ENCODE peak calls at places on chromosomes 3 and 15, in six cellular contexts. One of them, this sample, is unnamed.

GRCh38 chr3:147231111-147231510 is 175.2 kb downstream of the ZIC4 start:
- DNase-seq in activated CD4-positive, alpha-beta T cell treated with anti-CD3 and anti-CD28 coated beads for 36 hours: no peak
- DNase-seq in GM04503: no peak
- DNase-seq in left colon: no peak
- DNase-seq in neural progenitor cell: no peak
- DNase-seq in stimulated activated CD8-positive, alpha-beta memory T cell treated with anti-CD3 and anti-CD28 coated beads, Interleukin-12 subunit alpha, Interleukin-12 subunit beta, amount 100 ng/mL, for 4 hours: no peak
- DNase-seq in this sample: no peak

GRCh38 chr15:62739082-62739481 is 303.5 kb upstream of the TPM1 start:
- DNase-seq in activated CD4-positive, alpha-beta T cell treated with anti-CD3 and anti-CD28 coated beads for 36 hours: no peak
- DNase-seq in stimulated activated CD8-positive, alpha-beta memory T cell treated with anti-CD3 and anti-CD28 coated beads, Interleukin-12 subunit alpha, Interleukin-12 subunit beta, amount 100 ng/mL, for 4 hours: no peak
- DNase-seq in GM04503: no peak
- DNase-seq in left colon: no peak
- DNase-seq in neural progenitor cell: no peak
- DNase-seq in this sample: no peak

GRCh38 chr3:4533489-4534443 is 40.6 kb downstream of the ITPR1 start:
- DNase-seq in GM04503: no peak
- DNase-seq in stimulated activated CD8-positive, alpha-beta memory T cell treated with anti-CD3 and anti-CD28 coated beads, Interleukin-12 subunit alpha, Interleukin-12 subunit beta, amount 100 ng/mL, for 4 hours: no peak
- DNase-seq in neural progenitor cell: peak
- DNase-seq in left colon: no peak
- DNase-seq in activated CD4-positive, alpha-beta T cell treated with anti-CD3 and anti-CD28 coated beads for 36 hours: no peak
- DNase-seq in this sample: no peak

GRCh38 chr15:57728436-57728835 is 21.9 kb downstream of the POLR2M start:
- DNase-seq in neural progenitor cell: no peak
- DNase-seq in left colon: no peak
- DNase-seq in stimulated activated CD8-positive, alpha-beta memory T cell treated with anti-CD3 and anti-CD28 coated beads, Interleukin-12 subunit alpha, Interleukin-12 subunit beta, amount 100 ng/mL, for 4 hours: no peak
- DNase-seq in GM04503: no peak
- DNase-seq in activated CD4-positive, alpha-beta T cell treated with anti-CD3 and anti-CD28 coated beads for 36 hours: no peak
- DNase-seq in this sample: no peak

GRCh38 chr15:65421360-65422215 is 1.2 kb downstream of the IGDCC4 start:
- DNase-seq in stimulated activated CD8-positive, alpha-beta memory T cell treated with anti-CD3 and anti-CD28 coated beads, Interleukin-12 subunit alpha, Interleukin-12 subunit beta, amount 100 ng/mL, for 4 hours: no peak
- DNase-seq in GM04503: no peak
- DNase-seq in left colon: peak
- DNase-seq in activated CD4-positive, alpha-beta T cell treated with anti-CD3 and anti-CD28 coated beads for 36 hours: peak
- DNase-seq in neural progenitor cell: peak
- DNase-seq in this sample: peak

GRCh38 chr3:31997500-31997899 is 15.9 kb downstream of the ZNF860 start:
- DNase-seq in left colon: no peak
- DNase-seq in activated CD4-positive, alpha-beta T cell treated with anti-CD3 and anti-CD28 coated beads for 36 hours: no peak
- DNase-seq in stimulated activated CD8-positive, alpha-beta memory T cell treated with anti-CD3 and anti-CD28 coated beads, Interleukin-12 subunit alpha, Interleukin-12 subunit beta, amount 100 ng/mL, for 4 hours: no peak
- DNase-seq in neural progenitor cell: no peak
- DNase-seq in GM04503: no peak
- DNase-seq in this sample: no peak

GRCh38 chr3:115836944-115837343 is 213.6 kb downstream of the GAP43 start:
- DNase-seq in left colon: no peak
- DNase-seq in stimulated activated CD8-positive, alpha-beta memory T cell treated with anti-CD3 and anti-CD28 coated beads, Interleukin-12 subunit alpha, Interleukin-12 subunit beta, amount 100 ng/mL, for 4 hours: no peak
- DNase-seq in neural progenitor cell: peak
- DNase-seq in GM04503: no peak
- DNase-seq in activated CD4-positive, alpha-beta T cell treated with anti-CD3 and anti-CD28 coated beads for 36 hours: no peak
- DNase-seq in this sample: no peak

GRCh38 chr3:55297235-55297634 is 189.9 kb downstream of the WNT5A start:
- DNase-seq in left colon: no peak
- DNase-seq in activated CD4-positive, alpha-beta T cell treated with anti-CD3 and anti-CD28 coated beads for 36 hours: no peak
- DNase-seq in stimulated activated CD8-positive, alpha-beta memory T cell treated with anti-CD3 and anti-CD28 coated beads, Interleukin-12 subunit alpha, Interleukin-12 subunit beta, amount 100 ng/mL, for 4 hours: no peak
- DNase-seq in neural progenitor cell: no peak
- DNase-seq in GM04503: no peak
- DNase-seq in this sample: no peak

GRCh38 chr3:185540705-185541104 is 11.7 kb downstream of the LIPH start:
- DNase-seq in neural progenitor cell: no peak
- DNase-seq in left colon: no peak
- DNase-seq in GM04503: no peak
- DNase-seq in activated CD4-positive, alpha-beta T cell treated with anti-CD3 and anti-CD28 coated beads for 36 hours: no peak
- DNase-seq in stimulated activated CD8-positive, alpha-beta memory T cell treated with anti-CD3 and anti-CD28 coated beads, Interleukin-12 subunit alpha, Interleukin-12 subunit beta, amount 100 ng/mL, for 4 hours: no peak
- DNase-seq in this sample: no peak

GRCh38 chr15:100189849-100190248 is 151.9 kb downstream of the ADAMTS17 start:
- DNase-seq in neural progenitor cell: no peak
- DNase-seq in stimulated activated CD8-positive, alpha-beta memory T cell treated with anti-CD3 and anti-CD28 coated beads, Interleukin-12 subunit alpha, Interleukin-12 subunit beta, amount 100 ng/mL, for 4 hours: no peak
- DNase-seq in activated CD4-positive, alpha-beta T cell treated with anti-CD3 and anti-CD28 coated beads for 36 hours: no peak
- DNase-seq in GM04503: no peak
- DNase-seq in left colon: no peak
- DNase-seq in this sample: no peak

GRCh38 chr15:98668566-98669308 is 20.4 kb downstream of the IGF1R start:
- DNase-seq in GM04503: no peak
- DNase-seq in left colon: no peak
- DNase-seq in neural progenitor cell: no peak
- DNase-seq in stimulated activated CD8-positive, alpha-beta memory T cell treated with anti-CD3 and anti-CD28 coated beads, Interleukin-12 subunit alpha, Interleukin-12 subunit beta, amount 100 ng/mL, for 4 hours: no peak
- DNase-seq in activated CD4-positive, alpha-beta T cell treated with anti-CD3 and anti-CD28 coated beads for 36 hours: peak
- DNase-seq in this sample: peak

GRCh38 chr3:57006048-57006709 is 54.3 kb upstream of the SPATA12 start:
- DNase-seq in GM04503: no peak
- DNase-seq in left colon: no peak
- DNase-seq in neural progenitor cell: no peak
- DNase-seq in stimulated activated CD8-positive, alpha-beta memory T cell treated with anti-CD3 and anti-CD28 coated beads, Interleukin-12 subunit alpha, Interleukin-12 subunit beta, amount 100 ng/mL, for 4 hours: no peak
- DNase-seq in activated CD4-positive, alpha-beta T cell treated with anti-CD3 and anti-CD28 coated beads for 36 hours: no peak
- DNase-seq in this sample: no peak

GRCh38 chr3:24123596-24123995 is 178.5 kb downstream of the NR1D2 start:
- DNase-seq in GM04503: no peak
- DNase-seq in activated CD4-positive, alpha-beta T cell treated with anti-CD3 and anti-CD28 coated beads for 36 hours: no peak
- DNase-seq in left colon: no peak
- DNase-seq in stimulated activated CD8-positive, alpha-beta memory T cell treated with anti-CD3 and anti-CD28 coated beads, Interleukin-12 subunit alpha, Interleukin-12 subunit beta, amount 100 ng/mL, for 4 hours: no peak
- DNase-seq in neural progenitor cell: no peak
- DNase-seq in this sample: no peak

GRCh38 chr15:67836477-67836876 is 3.4 kb downstream of the RNU6-1 start:
- DNase-seq in left colon: peak
- DNase-seq in GM04503: no peak
- DNase-seq in stimulated activated CD8-positive, alpha-beta memory T cell treated with anti-CD3 and anti-CD28 coated beads, Interleukin-12 subunit alpha, Interleukin-12 subunit beta, amount 100 ng/mL, for 4 hours: no peak
- DNase-seq in neural progenitor cell: peak
- DNase-seq in activated CD4-positive, alpha-beta T cell treated with anti-CD3 and anti-CD28 coated beads for 36 hours: peak
- DNase-seq in this sample: peak

GRCh38 chr3:169028716-169029115 is 634.8 kb downstream of the MECOM start:
- DNase-seq in left colon: no peak
- DNase-seq in activated CD4-positive, alpha-beta T cell treated with anti-CD3 and anti-CD28 coated beads for 36 hours: no peak
- DNase-seq in stimulated activated CD8-positive, alpha-beta memory T cell treated with anti-CD3 and anti-CD28 coated beads, Interleukin-12 subunit alpha, Interleukin-12 subunit beta, amount 100 ng/mL, for 4 hours: no peak
- DNase-seq in GM04503: no peak
- DNase-seq in neural progenitor cell: no peak
- DNase-seq in this sample: no peak

GRCh38 chr3:149790265-149790664 is 2.1 kb downstream of the ANKUB1 start:
- DNase-seq in left colon: no peak
- DNase-seq in stimulated activated CD8-positive, alpha-beta memory T cell treated with anti-CD3 and anti-CD28 coated beads, Interleukin-12 subunit alpha, Interleukin-12 subunit beta, amount 100 ng/mL, for 4 hours: no peak
- DNase-seq in GM04503: peak
- DNase-seq in activated CD4-positive, alpha-beta T cell treated with anti-CD3 and anti-CD28 coated beads for 36 hours: no peak
- DNase-seq in neural progenitor cell: no peak
- DNase-seq in this sample: no peak

GRCh38 chr3:110193114-110193513 is 855.8 kb upstream of the DPPA4 start:
- DNase-seq in activated CD4-positive, alpha-beta T cell treated with anti-CD3 and anti-CD28 coated beads for 36 hours: no peak
- DNase-seq in left colon: no peak
- DNase-seq in neural progenitor cell: no peak
- DNase-seq in stimulated activated CD8-positive, alpha-beta memory T cell treated with anti-CD3 and anti-CD28 coated beads, Interleukin-12 subunit alpha, Interleukin-12 subunit beta, amount 100 ng/mL, for 4 hours: no peak
- DNase-seq in GM04503: no peak
- DNase-seq in this sample: no peak

GRCh38 chr3:186220365-186220764 is 111.5 kb upstream of the ETV5 start:
- DNase-seq in left colon: no peak
- DNase-seq in activated CD4-positive, alpha-beta T cell treated with anti-CD3 and anti-CD28 coated beads for 36 hours: peak
- DNase-seq in neural progenitor cell: no peak
- DNase-seq in stimulated activated CD8-positive, alpha-beta memory T cell treated with anti-CD3 and anti-CD28 coated beads, Interleukin-12 subunit alpha, Interleukin-12 subunit beta, amount 100 ng/mL, for 4 hours: no peak
- DNase-seq in GM04503: no peak
- DNase-seq in this sample: no peak

GRCh38 chr3:187811580-187812250 is 66.4 kb upstream of the BCL6 start:
- DNase-seq in GM04503: peak
- DNase-seq in stimulated activated CD8-positive, alpha-beta memory T cell treated with anti-CD3 and anti-CD28 coated beads, Interleukin-12 subunit alpha, Interleukin-12 subunit beta, amount 100 ng/mL, for 4 hours: no peak
- DNase-seq in left colon: no peak
- DNase-seq in activated CD4-positive, alpha-beta T cell treated with anti-CD3 and anti-CD28 coated beads for 36 hours: no peak
- DNase-seq in neural progenitor cell: no peak
- DNase-seq in this sample: no peak

GRCh38 chr3:105906834-105907233 is 38.0 kb upstream of the CBLB start:
- DNase-seq in activated CD4-positive, alpha-beta T cell treated with anti-CD3 and anti-CD28 coated beads for 36 hours: no peak
- DNase-seq in GM04503: peak
- DNase-seq in stimulated activated CD8-positive, alpha-beta memory T cell treated with anti-CD3 and anti-CD28 coated beads, Interleukin-12 subunit alpha, Interleukin-12 subunit beta, amount 100 ng/mL, for 4 hours: no peak
- DNase-seq in left colon: no peak
- DNase-seq in neural progenitor cell: no peak
- DNase-seq in this sample: no peak

GRCh38 chr3:58008140-58009025 is at the start of gene FLNB:
- DNase-seq in activated CD4-positive, alpha-beta T cell treated with anti-CD3 and anti-CD28 coated beads for 36 hours: peak
- DNase-seq in left colon: peak
- DNase-seq in neural progenitor cell: peak
- DNase-seq in stimulated activated CD8-positive, alpha-beta memory T cell treated with anti-CD3 and anti-CD28 coated beads, Interleukin-12 subunit alpha, Interleukin-12 subunit beta, amount 100 ng/mL, for 4 hours: peak
- DNase-seq in GM04503: no peak
- DNase-seq in this sample: peak

GRCh38 chr3:133927543-133928066 is 31.9 kb upstream of the RAB6B start:
- DNase-seq in GM04503: no peak
- DNase-seq in stimulated activated CD8-positive, alpha-beta memory T cell treated with anti-CD3 and anti-CD28 coated beads, Interleukin-12 subunit alpha, Interleukin-12 subunit beta, amount 100 ng/mL, for 4 hours: peak
- DNase-seq in left colon: peak
- DNase-seq in neural progenitor cell: peak
- DNase-seq in activated CD4-positive, alpha-beta T cell treated with anti-CD3 and anti-CD28 coated beads for 36 hours: peak
- DNase-seq in this sample: peak

This sample was measured in stimulated activated naive CD8-positive, alpha-beta T cell treated with anti-CD3 and anti-CD28 coated beads, Interleukin-15, amount 100 ng/mL, for 72 hours.